ENCODE peak calls at places on chromosomes 6 and 20, in ten cellular contexts. W is fibroblast of mammary gland, R is AG09309, L is stomach, H is tibial nerve, Y is pancreas, U is dorsolateral prefrontal cortex, A is body of pancreas, Q is IMR-90, Z is uterus. I is an unnamed sample.

GRCh38 chr6:146857180-146857959 is 258.6 kb downstream of the ADGB start:
- DNase-seq in U (peak; percentile 81), H (peak; percentile 79), L (peak; percentile 85), Y (peak; percentile 92), Z (peak; percentile 79), A (peak; percentile 83), W (peak; percentile 98), Q (peak; percentile 93), R (peak; percentile 80), I (peak; percentile 95)

GRCh38 chr20:53707341-53708102 is 113.9 kb upstream of the ZNF217 start:
- DNase-seq in W (peak; percentile 71), U (no peak), Z (no peak), A (no peak), Q (peak; percentile 66), H (peak; percentile 20), R (no peak), Y (no peak), L (no peak), I (peak; percentile 39)

GRCh38 chr6:137705166-137706064 is 161.6 kb upstream of the TNFAIP3 start:
- DNase-seq in Y (peak; percentile 58), W (peak; percentile 62), Z (peak; percentile 63), H (peak; percentile 84), A (peak; percentile 70), R (no peak), Q (peak; percentile 63), U (no peak), L (peak; percentile 69), I (peak; percentile 65)

GRCh38 chr6:129353067-129353466 is 356.9 kb downstream of the ARHGAP18 start:
- DNase-seq in Y (peak; percentile 32), W (no peak), U (no peak), Q (no peak), A (peak; percentile 40), L (peak; percentile 77), Z (no peak), R (no peak), H (no peak), I (no peak)

GRCh38 chr20:64024141-64024990 is 11.6 kb upstream of the C20orf204 start:
- DNase-seq in L (no peak), A (no peak), H (no peak), U (no peak), Q (no peak), R (no peak), Z (no peak), Y (no peak), W (no peak), I (no peak)

GRCh38 chr6:82045965-82046756 is 201.4 kb downstream of the IBTK start:
- DNase-seq in R (peak; percentile 94), Z (no peak), U (no peak), A (no peak), Q (peak; percentile 87), W (peak; percentile 98), L (no peak), H (no peak), Y (no peak), I (peak; percentile 59)

GRCh38 chr6:117783280-117783679 is 108.0 kb downstream of the NUS1 start:
- DNase-seq in A (no peak), Z (no peak), R (no peak), H (no peak), W (no peak), U (peak; percentile 34), L (no peak), Q (no peak), Y (no peak), I (no peak)

GRCh38 chr20:9220874-9221547 is 152.1 kb downstream of the PLCB4 start:
- DNase-seq in R (peak; percentile 80), U (no peak), Y (no peak), A (no peak), Z (no peak), W (peak; percentile 71), Q (peak; percentile 84), L (no peak), H (no peak), I (peak; percentile 44)

GRCh38 chr20:3072530-3073250 is 1.3 kb downstream of the OXT start:
- DNase-seq in Q (no peak), Z (no peak), A (no peak), R (no peak), H (no peak), L (no peak), Y (no peak), W (no peak), U (no peak), I (no peak)

GRCh38 chr6:164477126-164477525 is 832.3 kb downstream of the C6orf118 start:
- DNase-seq in L (no peak), R (no peak), W (no peak), H (no peak), Z (no peak), U (no peak), A (no peak), Y (no peak), Q (no peak), I (no peak)

DNA sequence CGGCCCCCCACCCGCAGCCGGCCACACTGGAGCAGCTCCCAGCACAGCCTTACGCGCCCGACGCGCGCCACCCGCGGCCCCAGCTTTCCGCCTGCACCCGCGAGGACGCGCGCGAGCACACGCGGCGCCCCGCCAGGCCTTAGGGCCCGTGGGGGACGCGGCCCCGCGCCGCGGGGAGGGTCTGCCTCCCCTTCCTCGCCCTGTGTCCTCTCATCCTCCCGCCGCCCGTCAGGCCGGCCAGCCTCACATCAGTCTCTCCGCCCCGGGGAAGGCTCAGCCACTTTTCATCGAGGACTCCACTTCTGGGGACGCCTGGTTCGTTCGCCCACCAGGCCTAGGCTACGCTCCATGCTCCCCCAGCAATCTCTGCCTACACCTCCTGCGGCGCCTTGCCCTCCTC is 12.6 kb upstream of the SLC22A7 start:
- DNase-seq in Q (no peak), Y (peak; percentile 44), H (no peak), U (no peak), A (no peak), R (no peak), L (no peak), W (no peak), Z (no peak), I (no peak)
- H3K4me3 ChIP-seq in Q (no peak overlapping the region), Y (no peak overlapping the region), H (no peak overlapping the region), U (no peak overlapping the region), A (no peak overlapping the region), R (no peak overlapping the region), L (peak overlapping the region; percentile 22), W (no peak overlapping the region), Z (no peak overlapping the region), I (no peak overlapping the region)

DNA sequence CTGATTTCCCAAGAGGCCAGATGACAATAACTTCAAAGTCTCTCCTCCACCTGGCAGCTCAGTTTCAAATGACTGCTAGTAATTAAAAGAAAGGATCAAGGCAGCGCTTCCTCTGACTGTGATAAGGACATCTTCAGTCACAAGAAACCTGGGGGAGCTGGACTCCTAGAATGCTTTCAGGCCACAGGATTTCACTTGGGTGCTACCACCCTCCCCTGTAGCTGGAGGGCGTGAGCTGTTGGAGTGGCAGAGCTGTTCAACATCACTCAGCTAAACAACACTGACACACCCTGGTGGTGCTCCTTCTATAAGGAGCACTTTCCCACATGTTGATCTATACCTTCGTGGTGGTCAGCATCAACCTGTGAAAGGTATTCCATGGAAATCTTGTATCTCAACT is 2.2 kb upstream of the CNR1 start:
- DNase-seq in Q (no peak), W (no peak), Z (no peak), H (no peak), Y (no peak), L (no peak), A (no peak), U (no peak), R (no peak), I (no peak)
- TF ChIP-seq CTCF in Q (no peak), W (no peak), Z (no peak), H (no peak), Y (no peak), L (no peak), A (no peak), U (no peak), R (no peak), I (no peak)

GRCh38 chr6:2850480-2851150 is 9.0 kb upstream of the SERPINB1 start:
- DNase-seq in Z (no peak), L (no peak), Y (no peak), R (no peak), A (no peak), W (no peak), H (no peak), Q (peak; percentile 58), U (no peak), I (peak; percentile 57)

GRCh38 chr6:2843138-2843740 is 1.6 kb upstream of the SERPINB1 start:
- DNase-seq in U (no peak), W (no peak), L (no peak), A (peak; percentile 43), R (no peak), Q (no peak), H (no peak), Y (no peak), Z (no peak), I (no peak)

GRCh38 chr6:2848851-2849250 is 7.2 kb upstream of the SERPINB1 start:
- DNase-seq in U (no peak), H (no peak), Z (no peak), R (no peak), L (peak; percentile 49), Q (no peak), Y (no peak), W (no peak), A (no peak), I (no peak)

GRCh38 chr6:2845880-2846208 is 4.2 kb upstream of the SERPINB1 start:
- DNase-seq in R (no peak), U (no peak), A (no peak), H (no peak), L (no peak), Q (no peak), Z (no peak), W (no peak), Y (no peak), I (no peak)

DNA sequence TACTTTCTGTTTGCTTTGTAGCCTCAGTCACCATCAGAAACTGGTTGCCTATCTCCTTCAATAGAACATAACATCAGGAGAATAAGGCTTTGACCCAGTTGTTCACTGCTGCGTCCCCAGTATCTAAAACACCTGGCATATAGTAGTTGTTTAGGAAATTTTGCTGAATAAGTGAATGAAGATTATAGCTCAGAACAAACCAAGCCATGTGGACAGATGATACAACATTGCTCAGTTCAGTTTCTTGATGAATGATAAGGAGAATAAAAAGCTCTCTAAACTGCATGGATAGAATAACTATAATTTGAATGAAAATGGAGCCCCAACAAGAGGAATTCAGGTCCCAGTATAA is 5.2 kb upstream of the SERPINB1 start:
- DNase-seq in W (no peak), L (no peak), Y (no peak), U (no peak), R (no peak), H (no peak), A (no peak), Z (no peak), Q (no peak), I (no peak)
- H3K4me3 ChIP-seq in W (no peak overlapping the region), L (no peak overlapping the region), Y (no peak overlapping the region), U (peak overlapping the region; percentile 37), R (peak overlapping the region; percentile 28), H (no peak overlapping the region), A (no peak overlapping the region), Z (no peak overlapping the region), Q (peak overlapping the region; percentile 34), I (no peak overlapping the region)

DNA sequence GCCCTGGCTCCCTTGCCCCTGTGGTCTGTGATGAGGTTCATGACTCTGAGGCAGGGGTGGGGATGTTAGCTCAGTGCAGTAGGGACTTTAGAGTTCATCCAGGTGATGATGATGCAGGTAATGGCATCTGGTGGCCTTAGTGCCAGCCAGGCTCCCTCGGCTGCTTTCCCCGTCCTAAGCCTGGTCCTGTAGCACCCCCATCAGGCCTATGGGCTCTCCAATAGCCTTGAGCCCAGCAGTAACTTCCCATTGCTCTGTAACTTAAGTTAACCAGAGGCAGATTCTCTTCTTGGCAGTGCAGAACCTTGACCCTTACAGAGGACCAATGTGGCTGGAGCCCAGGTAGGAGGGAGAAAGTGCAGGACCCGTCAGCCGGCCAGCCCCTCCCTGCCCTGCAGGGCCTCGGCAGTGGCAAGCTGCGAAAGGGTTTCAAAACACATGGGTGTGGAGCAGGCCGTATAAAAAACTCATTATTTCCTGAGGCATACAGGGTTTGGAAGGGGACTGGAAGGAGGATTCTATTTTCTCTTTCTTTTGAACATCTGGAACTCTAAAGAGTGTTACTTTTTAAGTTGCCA is 406.9 kb downstream of the CDH26 start:
- DNase-seq in Q (no peak), Z (no peak), A (no peak), U (no peak), R (no peak), H (no peak), Y (no peak), W (no peak), L (peak; percentile 39), I (no peak)
- TF ChIP-seq CTCF in Q (no peak), Z (no peak), A (peak; percentile 3), U (peak; percentile 36), R (peak; percentile 36), H (no peak), Y (no peak), W (no peak), L (no peak), I (no peak)

I was measured in fibroblast of villous mesenchyme.